ENCODE peak calls at places on chromosomes 6 and 20, in nine cellular contexts. W is GM20000; O is MCF 10A; U is K562; K is NB4; P is AG09319; L is progenitor cell of endocrine pancreas; T is cardiac muscle cell; Y is CD4-positive, alpha-beta T cell. A is an unnamed sample.

GRCh38 chr20:37903317-37904007 is 535 bp downstream of the VSTM2L start:
- DNase-seq in P (no peak), L (no peak), U (peak), K (no peak), Y (no peak), T (no peak), O (no peak), W (peak), A (no peak)

GRCh38 chr6:157193443-157193996 is 129.8 kb downstream of the TMEM242 start:
- DNase-seq in P (no peak), L (no peak), W (no peak), U (no peak), O (no peak), Y (no peak), K (no peak), T (peak), A (no peak)

GRCh38 chr20:45489083-45489531 is 19.6 kb downstream of the WFDC2 start:
- DNase-seq in L (no peak), K (no peak), Y (no peak), O (peak), T (no peak), P (no peak), U (no peak), W (no peak), A (no peak)

GRCh38 chr6:45667766-45668165 is 290.0 kb upstream of the SUPT3H start:
- DNase-seq in T (no peak), L (no peak), O (no peak), P (no peak), W (no peak), Y (no peak), U (no peak), K (peak), A (no peak)

GRCh38 chr6:37919417-37920157 is 100.1 kb downstream of the ZFAND3 start:
- DNase-seq in K (no peak), Y (no peak), T (no peak), L (no peak), W (no peak), U (no peak), P (no peak), O (no peak), A (no peak)

GRCh38 chr6:132063738-132064137 is 112.6 kb upstream of the CCN2 start:
- DNase-seq in Y (no peak), W (no peak), O (peak), K (no peak), P (no peak), L (no peak), U (no peak), T (no peak), A (no peak)

GRCh38 chr6:14706378-14706929 is 539.4 kb upstream of the JARID2 start:
- DNase-seq in L (no peak), U (peak), Y (no peak), O (peak), T (no peak), P (peak), K (peak), W (no peak), A (peak)

GRCh38 chr20:51388227-51388626 is 154.3 kb downstream of the NFATC2 start:
- DNase-seq in Y (no peak), P (no peak), W (no peak), K (no peak), O (peak), L (no peak), U (no peak), T (no peak), A (no peak)

GRCh38 chr20:36491901-36492617 is 49.3 kb upstream of the MYL9 start:
- DNase-seq in P (no peak), W (peak), T (no peak), Y (peak), O (peak), K (peak), U (no peak), L (no peak), A (no peak)

GRCh38 chr6:55922406-55922805 is 47.0 kb upstream of the BMP5 start:
- DNase-seq in W (no peak), O (no peak), Y (no peak), T (no peak), U (no peak), K (no peak), L (no peak), P (no peak), A (no peak)

GRCh38 chr20:831251-831650 is 2.3 kb upstream of the FAM110A start:
- DNase-seq in O (no peak), P (no peak), L (no peak), T (no peak), Y (no peak), W (no peak), U (no peak), K (no peak), A (no peak)

GRCh38 chr6:81613606-81614005 is 138.9 kb downstream of the TENT5A start:
- DNase-seq in O (peak), L (no peak), T (no peak), Y (no peak), P (no peak), W (no peak), K (peak), U (no peak), A (no peak)

GRCh38 chr6:56683882-56684281 is 41.2 kb upstream of the DST start:
- DNase-seq in T (no peak), Y (no peak), L (no peak), P (peak), W (no peak), U (no peak), O (peak), K (no peak), A (no peak)

GRCh38 chr20:19408971-19409370 is 196.5 kb downstream of the SLC24A3 start:
- DNase-seq in Y (no peak), P (no peak), K (no peak), U (no peak), O (no peak), T (no peak), W (no peak), L (no peak), A (no peak)

GRCh38 chr20:45963059-45964011 is 8.7 kb downstream of the ZNF335 start:
- DNase-seq in W (no peak), K (peak), L (no peak), P (no peak), Y (no peak), T (peak), O (peak), U (peak), A (no peak)

GRCh38 chr20:62287759-62288534 is 14.8 kb upstream of the ADRM1 start:
- DNase-seq in U (no peak), K (no peak), P (no peak), T (no peak), O (no peak), Y (no peak), L (no peak), W (no peak), A (no peak)

GRCh38 chr6:48535569-48535968 is 424.6 kb upstream of the PTCHD4 start:
- DNase-seq in W (no peak), L (no peak), O (peak), U (no peak), K (peak), Y (no peak), T (no peak), P (no peak), A (no peak)

GRCh38 chr20:11267131-11267761 is 593.4 kb upstream of the JAG1 start:
- DNase-seq in U (peak), K (peak), P (peak), Y (no peak), T (peak), O (peak), W (peak), L (no peak), A (no peak)
- TF ChIP-seq CTCF in U (no peak), K (no peak), P (peak), Y (no peak), T (peak), O (no peak), W (no peak), L (no peak), A (no peak)

DNA sequence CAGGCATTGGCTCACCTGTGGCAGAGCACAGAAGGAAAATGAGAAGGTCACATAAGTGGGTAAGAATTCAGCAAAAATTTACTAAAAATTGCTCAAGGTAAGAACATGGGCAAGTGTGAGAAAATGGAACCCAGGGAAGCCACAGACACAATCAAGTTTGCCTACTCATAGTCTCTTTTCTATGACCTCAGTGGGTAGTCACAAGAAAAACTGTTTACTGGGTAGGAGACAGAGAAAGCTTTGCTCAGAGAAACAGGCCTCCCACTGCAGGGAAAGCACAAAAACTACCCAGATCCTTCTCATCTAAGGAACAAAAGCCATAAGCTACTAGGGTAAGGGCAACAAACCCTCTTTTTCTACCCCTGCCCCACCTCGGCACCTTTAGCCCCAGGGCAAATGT is 35.2 kb downstream of the FAM184A start:
- DNase-seq in K (no peak), U (no peak), Y (no peak), O (no peak), W (no peak), L (no peak), T (no peak), P (no peak), A (no peak)
- TF ChIP-seq CTCF in K (no peak), U (no peak), Y (no peak), O (no peak), W (no peak), L (no peak), T (no peak), P (no peak), A (no peak)

GRCh38 chr6:118649918-118650499 is 1.4 kb downstream of the CEP85L start:
- DNase-seq in U (no peak), L (no peak), W (no peak), Y (no peak), O (peak), T (no peak), P (no peak), K (peak), A (no peak)

GRCh38 chr6:118651282-118652050 is at the start of gene CEP85L:
- DNase-seq in O (peak), K (peak), T (peak), P (peak), W (peak), Y (peak), L (peak), U (peak), A (peak)

GRCh38 chr6:118652051-118652699 is 784 bp upstream of the CEP85L start:
- DNase-seq in Y (no peak), K (no peak), W (peak), O (no peak), U (no peak), P (no peak), T (no peak), L (no peak), A (no peak)

GRCh38 chr6:118648866-118649554 is 2.4 kb downstream of the CEP85L start:
- DNase-seq in P (no peak), Y (no peak), L (no peak), O (no peak), U (no peak), K (no peak), T (no peak), W (no peak), A (no peak)

DNA sequence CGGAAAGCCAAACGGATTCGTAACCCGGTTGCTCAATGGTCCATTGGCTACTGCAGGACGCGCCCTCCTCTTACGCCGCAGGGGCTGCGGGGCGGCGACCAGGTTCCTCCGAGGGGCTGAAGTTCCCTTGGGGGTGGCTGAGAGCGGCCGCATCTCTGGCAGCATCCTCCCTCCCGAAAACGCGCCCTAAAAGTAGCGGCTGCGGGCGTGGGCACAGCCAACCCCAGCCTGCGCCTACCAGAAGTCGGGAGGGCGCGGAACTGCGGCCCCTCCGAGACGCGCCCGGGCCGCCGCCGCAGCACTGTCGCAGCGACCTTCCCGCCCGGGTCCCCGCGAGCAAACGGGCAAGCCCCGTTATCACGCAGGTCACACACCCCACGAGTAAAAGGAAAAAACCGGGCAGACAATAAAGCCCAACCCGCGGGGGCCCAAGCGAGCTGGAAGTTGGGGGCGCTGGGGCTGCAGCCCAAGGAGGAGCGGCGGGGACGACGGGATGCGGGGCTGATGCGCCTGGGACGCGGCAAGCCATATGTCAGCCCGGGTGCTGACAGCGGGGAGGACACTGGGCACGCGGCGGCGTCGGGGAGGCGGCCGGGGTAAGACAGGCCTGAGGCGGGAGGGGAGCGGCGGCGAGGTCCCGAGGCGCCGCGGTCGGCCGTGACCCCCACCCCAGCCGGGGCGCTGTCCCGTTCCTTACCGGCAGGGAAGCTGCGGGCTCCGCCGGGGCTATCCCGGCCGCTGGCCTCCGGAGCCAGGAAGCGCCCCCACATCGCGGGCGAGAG is 700 bp downstream of the CEP85L start:
- DNase-seq in K (peak), U (peak), Y (peak), P (no peak), L (peak), O (peak), T (peak), W (peak), A (peak)
- TF ChIP-seq CTCF in K (peak), U (peak), Y (no peak), P (no peak), L (peak), O (peak), T (no peak), W (no peak), A (no peak)

GRCh38 chr20:52645822-52646221 is 326.3 kb upstream of the TSHZ2 start:
- DNase-seq in L (no peak), T (no peak), W (no peak), K (no peak), U (no peak), Y (no peak), P (no peak), O (no peak), A (no peak)
- TF ChIP-seq CTCF in L (no peak), T (no peak), W (no peak), K (no peak), U (no peak), Y (no peak), P (no peak), O (no peak), A (no peak)

GRCh38 chr6:10465633-10466499 is 51.0 kb upstream of the TFAP2A start:
- DNase-seq in P (no peak), W (peak), U (peak), T (peak), L (peak), K (peak), Y (no peak), O (peak), A (no peak)
- TF ChIP-seq CTCF in P (peak), W (peak), U (peak), T (peak), L (peak), K (peak), Y (peak), O (peak), A (no peak)

GRCh38 chr20:15378151-15378550 is 1040.7 kb upstream of the FLRT3 start:
- DNase-seq in U (no peak), Y (no peak), O (no peak), W (no peak), K (no peak), P (no peak), L (no peak), T (no peak), A (no peak)
- TF ChIP-seq CTCF in U (no peak), Y (no peak), O (no peak), W (no peak), K (no peak), P (peak), L (no peak), T (no peak), A (no peak)

A was measured in omental fat pad.